ENCODE peak calls at places on chromosomes 16 and 17, in eight cellular contexts. One of them, this sample, is unnamed.

GRCh38 chr16:50183316-50183715 is 30.2 kb downstream of the TENT4B start:
- DNase-seq in head of caudate nucleus: no peak
- DNase-seq in GM03348: peak
- DNase-seq in stimulated activated CD4-positive, alpha-beta T cell treated with anti-CD3 and anti-CD28 coated beads, Interleukin-1b, Interleukin-23, amount 100 ng/mL, for 1 hour: no peak
- DNase-seq in fibroblast of pulmonary artery: peak
- DNase-seq in non-pigmented ciliary epithelial cell: no peak
- DNase-seq in NCI-H1694: no peak
- DNase-seq in left ventricle myocardium superior: no peak
- DNase-seq in this sample: no peak

GRCh38 chr16:27324851-27325301 is 11.1 kb downstream of the IL4R start:
- DNase-seq in head of caudate nucleus: no peak
- DNase-seq in GM03348: no peak
- DNase-seq in stimulated activated CD4-positive, alpha-beta T cell treated with anti-CD3 and anti-CD28 coated beads, Interleukin-1b, Interleukin-23, amount 100 ng/mL, for 1 hour: no peak
- DNase-seq in fibroblast of pulmonary artery: no peak
- DNase-seq in non-pigmented ciliary epithelial cell: no peak
- DNase-seq in NCI-H1694: no peak
- DNase-seq in left ventricle myocardium superior: no peak
- DNase-seq in this sample: no peak

GRCh38 chr16:11142261-11142630 is 113.8 kb downstream of the SOCS1 start:
- DNase-seq in head of caudate nucleus: no peak
- DNase-seq in GM03348: no peak
- DNase-seq in stimulated activated CD4-positive, alpha-beta T cell treated with anti-CD3 and anti-CD28 coated beads, Interleukin-1b, Interleukin-23, amount 100 ng/mL, for 1 hour: no peak
- DNase-seq in fibroblast of pulmonary artery: no peak
- DNase-seq in non-pigmented ciliary epithelial cell: no peak
- DNase-seq in NCI-H1694: no peak
- DNase-seq in left ventricle myocardium superior: peak
- DNase-seq in this sample: no peak

GRCh38 chr16:48608871-48609452 is 1.0 kb downstream of the N4BP1 start:
- DNase-seq in head of caudate nucleus: peak
- DNase-seq in GM03348: peak
- DNase-seq in stimulated activated CD4-positive, alpha-beta T cell treated with anti-CD3 and anti-CD28 coated beads, Interleukin-1b, Interleukin-23, amount 100 ng/mL, for 1 hour: no peak
- DNase-seq in fibroblast of pulmonary artery: no peak
- DNase-seq in non-pigmented ciliary epithelial cell: no peak
- DNase-seq in NCI-H1694: no peak
- DNase-seq in left ventricle myocardium superior: no peak
- DNase-seq in this sample: no peak

GRCh38 chr17:32487460-32488176 is 825 bp downstream of the CDK5R1 start:
- DNase-seq in head of caudate nucleus: peak
- DNase-seq in GM03348: peak
- DNase-seq in stimulated activated CD4-positive, alpha-beta T cell treated with anti-CD3 and anti-CD28 coated beads, Interleukin-1b, Interleukin-23, amount 100 ng/mL, for 1 hour: no peak
- DNase-seq in fibroblast of pulmonary artery: no peak
- DNase-seq in non-pigmented ciliary epithelial cell: no peak
- DNase-seq in NCI-H1694: no peak
- DNase-seq in left ventricle myocardium superior: no peak
- DNase-seq in this sample: no peak

GRCh38 chr17:39208893-39209292 is 8.8 kb downstream of the RPL19 start:
- DNase-seq in head of caudate nucleus: no peak
- DNase-seq in GM03348: no peak
- DNase-seq in stimulated activated CD4-positive, alpha-beta T cell treated with anti-CD3 and anti-CD28 coated beads, Interleukin-1b, Interleukin-23, amount 100 ng/mL, for 1 hour: no peak
- DNase-seq in fibroblast of pulmonary artery: no peak
- DNase-seq in non-pigmented ciliary epithelial cell: no peak
- DNase-seq in NCI-H1694: peak
- DNase-seq in left ventricle myocardium superior: peak
- DNase-seq in this sample: no peak

GRCh38 chr17:69967910-69968411 is 107.1 kb upstream of the KCNJ16 start:
- DNase-seq in head of caudate nucleus: no peak
- DNase-seq in GM03348: peak
- DNase-seq in stimulated activated CD4-positive, alpha-beta T cell treated with anti-CD3 and anti-CD28 coated beads, Interleukin-1b, Interleukin-23, amount 100 ng/mL, for 1 hour: no peak
- DNase-seq in fibroblast of pulmonary artery: peak
- DNase-seq in non-pigmented ciliary epithelial cell: peak
- DNase-seq in NCI-H1694: no peak
- DNase-seq in left ventricle myocardium superior: no peak
- DNase-seq in this sample: no peak

GRCh38 chr17:34447406-34447805 is 84.4 kb upstream of the CCL1 start:
- DNase-seq in head of caudate nucleus: no peak
- DNase-seq in GM03348: no peak
- DNase-seq in stimulated activated CD4-positive, alpha-beta T cell treated with anti-CD3 and anti-CD28 coated beads, Interleukin-1b, Interleukin-23, amount 100 ng/mL, for 1 hour: no peak
- DNase-seq in fibroblast of pulmonary artery: no peak
- DNase-seq in non-pigmented ciliary epithelial cell: no peak
- DNase-seq in NCI-H1694: no peak
- DNase-seq in left ventricle myocardium superior: peak
- DNase-seq in this sample: no peak

This sample was measured in epithelial cell of prostate.